ENCODE peak calls at places on chromosome 9, in eight cellular contexts. M is NCI-H1092, C is T47D, F is WTC11, N is progenitor cell of endocrine pancreas, L is non-pigmented ciliary epithelial cell, E is fibroblast of the aortic adventitia, D is posterior cingulate gyrus. X is an unnamed sample.

GRCh38 chr9:136840140-136840876 is 2.0 kb upstream of the AJM1 start:
- DNase-seq in M (no peak), C (no peak), F (no peak), N (no peak), L (no peak), E (no peak), D (no peak), X (no peak)

GRCh38 chr9:92728831-92729734 is 35.5 kb downstream of the BICD2 start:
- DNase-seq in M (no peak), C (no peak), F (no peak), N (no peak), L (no peak), E (no peak), D (peak), X (peak)

GRCh38 chr9:97316904-97317303 is 9.4 kb downstream of the CCDC180 start:
- DNase-seq in M (no peak), C (no peak), F (no peak), N (no peak), L (no peak), E (no peak), D (no peak), X (no peak)

GRCh38 chr9:86572904-86573303 is 218.7 kb upstream of the TUT7 start:
- DNase-seq in M (no peak), C (no peak), F (no peak), N (no peak), L (no peak), E (no peak), D (no peak), X (no peak)

GRCh38 chr9:105401651-105402050 is 46.2 kb upstream of the FSD1L start:
- DNase-seq in M (no peak), C (no peak), F (no peak), N (no peak), L (peak), E (peak), D (no peak), X (no peak)

GRCh38 chr9:38380872-38381534 is 11.5 kb upstream of the ALDH1B1 start:
- DNase-seq in M (peak), C (no peak), F (no peak), N (peak), L (no peak), E (no peak), D (no peak), X (no peak)

GRCh38 chr9:133106511-133107244 is 14.4 kb downstream of the RALGDS start:
- DNase-seq in M (no peak), C (no peak), F (no peak), N (no peak), L (no peak), E (no peak), D (peak), X (no peak)

GRCh38 chr9:75002422-75003023 is 25.6 kb downstream of the CARNMT1 start:
- DNase-seq in M (no peak), C (no peak), F (no peak), N (no peak), L (no peak), E (no peak), D (no peak), X (no peak)

GRCh38 chr9:91276513-91276912 is 85.2 kb downstream of the AUH start:
- DNase-seq in M (no peak), C (no peak), F (no peak), N (no peak), L (no peak), E (no peak), D (no peak), X (no peak)

GRCh38 chr9:137000177-137000930 is 4.0 kb upstream of the CLIC3 start:
- DNase-seq in M (no peak), C (no peak), F (no peak), N (no peak), L (peak), E (peak), D (no peak), X (no peak)

X was measured in glutamatergic neuron.